ENCODE peak calls at places on chromosomes 7 and 10, in six cellular contexts. W is activated CD4-positive, alpha-beta T cell treated with anti-CD3 and anti-CD28 coated beads, Interleukin-2, amount 50 U/mL, for 24 hours; M is memory B cell; O is Panc1; S is AG09309; B is stimulated activated CD8-positive, alpha-beta memory T cell treated with anti-CD3 and anti-CD28 coated beads, Interleukin-7, amount 100 ng/mL, for 24 hours. G is an unnamed sample.

GRCh38 chr10:13338337-13339128 is 9.6 kb downstream of the SEPHS1 start:
- DNase-seq in B (no peak), W (no peak), O (no peak), S (peak), M (no peak), G (peak)

GRCh38 chr7:5997210-5997808 is 11.5 kb downstream of the PMS2 start:
- DNase-seq in O (no peak), S (no peak), B (no peak), W (no peak), M (peak), G (peak)

GRCh38 chr10:94094540-94094939 is 100.8 kb downstream of the PLCE1 start:
- DNase-seq in M (no peak), B (no peak), W (no peak), O (no peak), S (no peak), G (no peak)

GRCh38 chr10:70551971-70552422 is 50.5 kb downstream of the PRF1 start:
- DNase-seq in B (no peak), M (no peak), S (peak), W (no peak), O (no peak), G (peak)

GRCh38 chr7:133355325-133355708 is 102.4 kb downstream of the EXOC4 start:
- DNase-seq in O (no peak), M (no peak), B (no peak), S (no peak), W (no peak), G (peak)

GRCh38 chr10:7546365-7546967 is 120.3 kb downstream of the ITIH5 start:
- DNase-seq in M (no peak), B (no peak), S (no peak), O (no peak), W (no peak), G (no peak)

GRCh38 chr10:17805921-17806577 is 3.1 kb upstream of the MRC1 start:
- DNase-seq in W (no peak), B (no peak), S (no peak), O (no peak), M (no peak), G (no peak)

GRCh38 chr7:35802649-35803048 is 1.8 kb downstream of the SEPTIN7 start:
- DNase-seq in W (no peak), M (no peak), O (no peak), B (no peak), S (no peak), G (no peak)

GRCh38 chr10:104340099-104340594 is 1.9 kb upstream of the ITPRIP start:
- DNase-seq in O (no peak), W (no peak), S (no peak), M (no peak), B (no peak), G (no peak)

GRCh38 chr7:47291461-47292051 is 290.4 kb downstream of the TNS3 start:
- DNase-seq in O (peak), M (no peak), S (peak), W (no peak), B (no peak), G (peak)

GRCh38 chr7:157001920-157002818 is 8.3 kb downstream of the MNX1 start:
- DNase-seq in S (no peak), W (no peak), O (no peak), M (no peak), B (no peak), G (no peak)

GRCh38 chr7:142915315-142915714 is 18.2 kb downstream of the TRPV5 start:
- DNase-seq in M (no peak), W (no peak), S (no peak), B (no peak), O (no peak), G (no peak)

GRCh38 chr7:134845461-134845860 is 66.0 kb downstream of the CALD1 start:
- DNase-seq in M (no peak), W (no peak), S (no peak), O (no peak), B (no peak), G (no peak)

GRCh38 chr7:134565643-134566136 is 16.8 kb downstream of the AKR1B15 start:
- DNase-seq in B (no peak), S (no peak), O (no peak), W (no peak), M (no peak), G (peak)

GRCh38 chr7:44727346-44728262 is 21.0 kb upstream of the ZMIZ2 start:
- DNase-seq in O (no peak), M (no peak), S (peak), W (no peak), B (no peak), G (peak)

GRCh38 chr7:520503-521161 is 986 bp upstream of the PDGFA start:
- DNase-seq in S (no peak), W (no peak), M (no peak), B (no peak), O (no peak), G (no peak)

GRCh38 chr7:133934262-133934973 is 192.7 kb upstream of the LRGUK start:
- DNase-seq in M (no peak), S (no peak), B (no peak), W (no peak), O (no peak), G (no peak)